ENCODE peak calls at places on chromosomes 16 and 17, in four cellular contexts. Y is GM12865, X is A549, A is choroid plexus epithelial cell. Z is an unnamed sample.

GRCh38 chr17:3669548-3669947 is 936 bp downstream of the EMC6 start:
- DNase-seq in Y (no peak), X (no peak), A (no peak), Z (no peak)

GRCh38 chr16:3656491-3657468 is 2.3 kb downstream of the DNASE1 start:
- DNase-seq in A (no peak), X (no peak), Y (peak), Z (peak)

GRCh38 chr16:1189455-1189854 is 35.6 kb downstream of the TPSG1 start:
- DNase-seq in A (no peak), Y (no peak), X (no peak), Z (no peak)

GRCh38 chr17:3903051-3903825 is 10.4 kb upstream of the CAMKK1 start:
- DNase-seq in A (no peak), Y (no peak), X (no peak), Z (no peak)

GRCh38 chr16:4944333-4945281 is 7.7 kb upstream of the PPL start:
- DNase-seq in A (peak), X (peak), Y (no peak), Z (peak)

GRCh38 chr16:57601801-57602478 is 26.5 kb upstream of the ADGRG1 start:
- DNase-seq in A (peak), Y (peak), X (no peak), Z (no peak)

GRCh38 chr16:81238296-81239011 is at the start of gene BCO1:
- DNase-seq in Y (no peak), A (peak), X (peak), Z (peak)

GRCh38 chr16:66604376-66605176 is at the start of gene CMTM3:
- DNase-seq in Y (peak), X (peak), A (peak), Z (peak)

GRCh38 chr16:27334874-27335273 is 21.1 kb downstream of the IL4R start:
- DNase-seq in A (peak), X (no peak), Y (no peak), Z (no peak)

GRCh38 chr16:47043200-47043599 is 69.7 kb upstream of the DNAJA2 start:
- DNase-seq in Y (no peak), X (no peak), A (no peak), Z (no peak)

GRCh38 chr16:68732068-68732680 is 4.9 kb upstream of the CDH1 start:
- DNase-seq in X (peak), A (peak), Y (no peak), Z (peak)

GRCh38 chr17:9472541-9472940 is 103.1 kb downstream of the STX8 start:
- DNase-seq in X (no peak), Y (no peak), A (peak), Z (peak)

GRCh38 chr16:67893791-67894399 is 841 bp downstream of the PSKH1 start:
- DNase-seq in A (no peak), Y (peak), X (no peak), Z (peak)

GRCh38 chr16:70661918-70662641 is 15.7 kb downstream of the IL34 start:
- DNase-seq in Y (no peak), X (no peak), A (peak), Z (no peak)

GRCh38 chr16:56608876-56609462 is 585 bp downstream of the MT2A start:
- DNase-seq in A (no peak), X (no peak), Y (no peak), Z (peak)

GRCh38 chr16:2039286-2040030 is 8.2 kb downstream of the NTHL1 start:
- DNase-seq in X (peak), A (peak), Y (no peak), Z (no peak)

GRCh38 chr17:2724783-2725164 is 13.2 kb upstream of the CLUH start:
- DNase-seq in A (peak), Y (peak), X (peak), Z (no peak)

GRCh38 chr16:75420987-75421819 is 12.1 kb downstream of the CFDP1 start:
- DNase-seq in X (no peak), A (peak), Y (peak), Z (peak)

GRCh38 chr17:47803751-47804150 is 17.8 kb downstream of the OSBPL7 start:
- DNase-seq in A (no peak), X (no peak), Y (no peak), Z (no peak)

GRCh38 chr16:20905576-20905975 is 5.0 kb downstream of the LYRM1 start:
- DNase-seq in Y (no peak), A (peak), X (no peak), Z (no peak)

GRCh38 chr17:78923660-78924453 is 1.3 kb downstream of the TIMP2 start:
- DNase-seq in A (no peak), Y (peak), X (peak), Z (peak)

GRCh38 chr16:82580293-82580900 is 46.4 kb upstream of the CDH13 start:
- DNase-seq in X (peak), Y (peak), A (peak), Z (peak)

GRCh38 chr16:81606039-81606438 is 161.4 kb downstream of the CMIP start:
- DNase-seq in Y (no peak), A (no peak), X (no peak), Z (no peak)

GRCh38 chr17:48429156-48429555 is 858 bp downstream of the SKAP1 start:
- DNase-seq in A (no peak), X (no peak), Y (peak), Z (no peak)

GRCh38 chr17:67076290-67076689 is 31.9 kb downstream of the CACNG1 start:
- DNase-seq in Y (no peak), A (no peak), X (no peak), Z (no peak)

GRCh38 chr17:18039535-18040286 is 503 bp downstream of the GID4 start:
- DNase-seq in Y (peak), A (peak), X (peak), Z (peak)

GRCh38 chr16:85029981-85030381 is 2.4 kb downstream of the KIAA0513 start:
- DNase-seq in X (no peak), Y (no peak), A (no peak), Z (peak)

GRCh38 chr17:44826123-44826790 is 3.8 kb downstream of the GJC1 start:
- DNase-seq in Y (no peak), A (no peak), X (no peak), Z (no peak)

GRCh38 chr17:57557793-57558681 is 187.1 kb downstream of the CCDC182 start:
- DNase-seq in Y (no peak), X (no peak), A (peak), Z (peak)

GRCh38 chr17:72185571-72185970 is 64.8 kb downstream of the SOX9 start:
- DNase-seq in A (no peak), Y (no peak), X (no peak), Z (no peak)

GRCh38 chr17:51461578-51462004 is 201.2 kb downstream of the UTP18 start:
- DNase-seq in Y (peak), A (peak), X (peak), Z (peak)

GRCh38 chr17:75152971-75153853 is 1.1 kb downstream of the JPT1 start:
- DNase-seq in A (peak), Y (peak), X (peak), Z (peak)

GRCh38 chr17:2337811-2338657 is 733 bp downstream of the SGSM2 start:
- DNase-seq in X (peak), Y (peak), A (peak), Z (peak)

GRCh38 chr17:69417545-69418483 is 3.3 kb downstream of the MAP2K6 start:
- DNase-seq in X (no peak), Y (no peak), A (peak), Z (peak)

GRCh38 chr17:39739020-39739884 is 1.5 kb downstream of the GRB7 start:
- DNase-seq in A (no peak), X (peak), Y (no peak), Z (peak)
- TF ChIP-seq CTCF in A (no peak), X (no peak), Y (no peak), Z (no peak)

DNA sequence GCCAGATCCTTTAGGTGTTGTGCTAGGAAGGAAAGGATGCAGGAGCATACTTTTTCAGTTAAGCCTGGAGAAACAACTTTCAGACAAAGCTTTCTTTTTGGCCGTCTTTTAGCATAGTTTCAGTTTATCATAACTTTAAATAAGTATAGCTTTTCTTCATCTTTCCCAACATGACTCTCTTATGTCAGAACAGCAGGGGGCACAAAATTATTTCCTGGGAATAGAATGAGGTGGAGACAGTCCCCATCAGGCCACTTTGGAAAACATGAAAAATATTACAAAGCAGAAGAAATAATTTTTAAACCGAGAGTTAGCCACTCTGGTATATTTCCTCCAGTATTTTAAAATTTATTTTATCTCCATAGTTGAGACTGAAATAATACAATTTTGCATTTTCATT is 387.6 kb downstream of the HAPSTR1 start:
- DNase-seq in A (no peak), X (no peak), Y (no peak), Z (no peak)
- TF ChIP-seq CTCF in A (no peak), X (no peak), Y (no peak), Z (no peak)

GRCh38 chr16:71723537-71724319 is 773 bp downstream of the PHLPP2 start:
- DNase-seq in X (peak), Y (peak), A (peak), Z (peak)
- TF ChIP-seq CTCF in X (no peak), Y (no peak), A (no peak), Z (no peak)

DNA sequence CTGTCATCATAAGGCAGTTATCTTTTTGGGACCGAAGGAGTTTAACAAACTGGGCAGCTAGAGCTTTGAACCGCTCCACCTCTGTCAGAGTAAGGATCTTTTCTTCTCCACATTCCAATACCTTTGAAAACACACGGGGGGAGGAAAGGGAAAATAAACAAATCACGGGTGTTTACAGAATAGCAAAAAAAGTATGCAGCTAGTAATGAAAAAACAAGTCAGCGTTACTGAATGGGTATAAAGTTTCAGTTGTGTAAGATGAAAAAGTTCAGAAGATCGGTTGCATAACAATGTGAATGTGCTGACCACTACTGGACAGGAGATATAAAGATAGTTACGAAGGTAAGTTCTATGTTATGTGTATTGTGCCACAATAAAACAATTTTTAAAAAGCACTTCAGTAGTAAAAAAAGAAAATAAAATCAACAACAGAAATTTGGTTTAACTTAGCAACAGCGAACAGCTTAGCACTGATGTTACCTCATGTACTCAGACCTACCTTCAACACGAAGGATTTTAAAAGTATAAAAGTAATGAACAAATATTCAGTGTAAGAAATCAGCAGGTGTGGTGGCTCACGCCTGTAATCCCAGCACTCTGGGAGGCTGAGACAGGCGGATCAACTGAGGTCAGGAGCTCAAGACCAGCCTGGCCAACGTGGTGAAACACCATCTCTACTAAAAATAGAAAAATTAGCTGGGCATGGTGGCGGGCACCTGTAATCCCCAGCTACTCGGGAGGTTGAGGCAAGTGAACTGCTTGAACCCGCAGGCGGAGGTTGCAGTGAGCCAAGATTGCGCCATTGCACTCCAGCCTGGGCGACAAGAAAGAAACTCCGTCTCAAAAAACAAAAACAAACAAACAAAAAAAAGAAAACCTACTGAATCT is 34.3 kb downstream of the MARF1 start:
- DNase-seq in A (peak), X (no peak), Y (no peak), Z (peak)
- TF ChIP-seq CTCF in A (peak), X (peak), Y (no peak), Z (no peak)